ENCODE peak calls at places on chromosomes 11 and 22, in seven cellular contexts. Q is D341Med; X is mesothelial cell of epicardium; T is SJCRH30; S is midbrain; P is spleen; W is activated CD8-positive, alpha-beta T cell treated with anti-CD3 and anti-CD28 coated beads for 36 hours. N is an unnamed sample.

GRCh38 chr11:116948375-116948774 is 111.0 kb upstream of the APOA1 start:
- DNase-seq in T (no peak), W (peak), P (no peak), S (no peak), Q (no peak), X (no peak), N (no peak)

GRCh38 chr22:25555506-25556060 is 8.9 kb upstream of the GRK3 start:
- DNase-seq in P (no peak), Q (no peak), W (no peak), T (peak), X (no peak), S (no peak), N (no peak)

GRCh38 chr11:123454060-123454651 is 24.1 kb downstream of the GRAMD1B start:
- DNase-seq in X (no peak), T (peak), P (no peak), Q (no peak), W (peak), S (no peak), N (no peak)

GRCh38 chr11:123904932-123905331 is 3.0 kb downstream of the OR8D4 start:
- DNase-seq in P (no peak), T (no peak), S (no peak), X (no peak), W (no peak), Q (no peak), N (no peak)

GRCh38 chr11:70556884-70557741 is 158.8 kb downstream of the CTTN start:
- DNase-seq in P (no peak), Q (no peak), W (no peak), X (no peak), S (no peak), T (no peak), N (no peak)

GRCh38 chr11:33682446-33682845 is 18.2 kb downstream of the C11orf91 start:
- DNase-seq in T (no peak), P (no peak), X (no peak), S (no peak), Q (no peak), W (no peak), N (no peak)

GRCh38 chr22:30481711-30482110 is 9.9 kb upstream of the SEC14L3 start:
- DNase-seq in Q (no peak), X (no peak), W (no peak), S (no peak), T (no peak), P (no peak), N (no peak)

GRCh38 chr22:21766933-21767462 is 31.4 kb upstream of the YPEL1 start:
- DNase-seq in W (peak), P (peak), X (no peak), S (no peak), T (no peak), Q (no peak), N (no peak)

GRCh38 chr11:132045116-132045515 is 674.7 kb downstream of the NTM start:
- DNase-seq in S (no peak), T (no peak), W (no peak), Q (no peak), P (no peak), X (no peak), N (no peak)

GRCh38 chr11:1162498-1163311 is 5.0 kb downstream of the MUC5AC start:
- DNase-seq in T (no peak), P (peak), X (no peak), S (no peak), Q (peak), W (no peak), N (peak)

GRCh38 chr11:126362879-126363655 is 7.6 kb downstream of the ST3GAL4 start:
- DNase-seq in X (no peak), Q (no peak), T (no peak), P (peak), S (no peak), W (no peak), N (peak)

GRCh38 chr11:63813563-63814382 is 517 bp downstream of the SPINDOC start:
- DNase-seq in Q (peak), P (peak), W (peak), X (peak), S (peak), T (peak), N (no peak)

GRCh38 chr11:125886997-125887372 is 483 bp upstream of the HYLS1 start:
- DNase-seq in W (peak), T (no peak), P (peak), Q (no peak), S (peak), X (no peak), N (no peak)

GRCh38 chr11:119727523-119728081 is 1.4 kb downstream of the NECTIN1 start:
- DNase-seq in P (peak), X (no peak), T (peak), Q (peak), S (no peak), W (peak), N (peak)

GRCh38 chr22:45082795-45083194 is 73.0 kb upstream of the PHF21B start:
- DNase-seq in X (no peak), W (peak), T (no peak), S (no peak), Q (peak), P (no peak), N (no peak)

GRCh38 chr11:123219066-123219697 is 24.1 kb upstream of the CLMP start:
- DNase-seq in T (no peak), Q (no peak), P (no peak), X (no peak), S (no peak), W (no peak), N (no peak)

GRCh38 chr11:101909087-101909486 is 5.7 kb upstream of the CEP126 start:
- DNase-seq in P (no peak), S (no peak), Q (no peak), T (no peak), X (no peak), W (no peak), N (no peak)

GRCh38 chr11:21707116-21707769 is 485.6 kb upstream of the ANO5 start:
- DNase-seq in W (no peak), P (no peak), T (no peak), Q (no peak), S (no peak), X (no peak), N (no peak)

GRCh38 chr22:23278883-23279675 is 98.8 kb downstream of the BCR start:
- DNase-seq in S (no peak), W (peak), Q (no peak), X (no peak), P (no peak), T (no peak), N (no peak)

N was measured in cardiac septum.